ENCODE peak calls at places on chromosomes 12 and 14, in seven cellular contexts. O is cardiac fibroblast; I is astrocyte of the spinal cord; R is brain microvascular endothelial cell; D is fibroblast of pulmonary artery; M is upper lobe of right lung; H is CD8-positive, alpha-beta T cell. A is an unnamed sample.

GRCh38 chr12:6821674-6822433 is at the start of gene GPR162:
- DNase-seq in O (peak), I (peak), R (peak), D (peak), M (no peak), H (no peak), A (peak)

GRCh38 chr12:120229071-120229582 is 28.2 kb upstream of the RPLP0 start:
- DNase-seq in O (no peak), I (no peak), R (no peak), D (no peak), M (no peak), H (no peak), A (no peak)

GRCh38 chr12:124109760-124110159 is 136.7 kb downstream of the ZNF664 start:
- DNase-seq in O (peak), I (no peak), R (peak), D (peak), M (no peak), H (no peak), A (peak)

GRCh38 chr12:48859607-48860006 is 6.1 kb downstream of the RND1 start:
- DNase-seq in O (no peak), I (no peak), R (no peak), D (no peak), M (no peak), H (no peak), A (no peak)

GRCh38 chr12:11508699-11509098 is 113.3 kb upstream of the PRB2 start:
- DNase-seq in O (no peak), I (peak), R (peak), D (peak), M (no peak), H (no peak), A (peak)

GRCh38 chr12:24049101-24049500 is 99.6 kb upstream of the SOX5 start:
- DNase-seq in O (no peak), I (no peak), R (no peak), D (no peak), M (no peak), H (no peak), A (no peak)

GRCh38 chr14:33460119-33460518 is 490.8 kb downstream of the EGLN3 start:
- DNase-seq in O (peak), I (no peak), R (no peak), D (peak), M (no peak), H (no peak), A (no peak)

GRCh38 chr12:51449569-51450246 is 25.1 kb downstream of the SLC4A8 start:
- DNase-seq in O (no peak), I (no peak), R (no peak), D (no peak), M (no peak), H (no peak), A (peak)

GRCh38 chr12:18171571-18171970 is 81.6 kb upstream of the RERGL start:
- DNase-seq in O (no peak), I (peak), R (peak), D (peak), M (no peak), H (no peak), A (peak)

GRCh38 chr12:31274520-31275300 is 51.2 kb downstream of the SINHCAF start:
- DNase-seq in O (peak), I (no peak), R (no peak), D (peak), M (no peak), H (no peak), A (peak)

GRCh38 chr14:100439781-100440180 is 116.6 kb downstream of the SLC25A47 start:
- DNase-seq in O (peak), I (peak), R (no peak), D (peak), M (no peak), H (no peak), A (peak)

GRCh38 chr12:132167610-132168310 is 23.5 kb downstream of the NOC4L start:
- DNase-seq in O (no peak), I (no peak), R (no peak), D (no peak), M (peak), H (no peak), A (no peak)

GRCh38 chr12:63916561-63917476 is 72.3 kb downstream of the SRGAP1 start:
- DNase-seq in O (peak), I (peak), R (peak), D (peak), M (no peak), H (no peak), A (peak)

GRCh38 chr14:51079489-51079888 is 15.4 kb downstream of the TRIM9 start:
- DNase-seq in O (no peak), I (no peak), R (no peak), D (no peak), M (no peak), H (no peak), A (peak)

GRCh38 chr12:2845280-2845679 is 10.4 kb upstream of the NRIP2 start:
- DNase-seq in O (peak), I (peak), R (peak), D (peak), M (no peak), H (no peak), A (peak)

GRCh38 chr12:124390442-124391116 is 95.7 kb downstream of the RFLNA start:
- DNase-seq in O (peak), I (peak), R (peak), D (peak), M (peak), H (no peak), A (peak)

GRCh38 chr12:3683670-3684069 is 69.2 kb downstream of the CRACR2A start:
- DNase-seq in O (peak), I (peak), R (peak), D (peak), M (no peak), H (no peak), A (peak)

GRCh38 chr12:50527086-50527726 is 22.4 kb downstream of the DIP2B start:
- DNase-seq in O (no peak), I (no peak), R (no peak), D (no peak), M (no peak), H (no peak), A (no peak)

GRCh38 chr14:37034410-37035285 is 137.8 kb downstream of the SLC25A21 start:
- DNase-seq in O (no peak), I (peak), R (no peak), D (peak), M (no peak), H (no peak), A (peak)

GRCh38 chr14:53520529-53520928 is 367.4 kb upstream of the DDHD1 start:
- DNase-seq in O (no peak), I (no peak), R (no peak), D (no peak), M (no peak), H (no peak), A (no peak)

GRCh38 chr14:41662780-41663477 is 56.3 kb downstream of the LRFN5 start:
- DNase-seq in O (no peak), I (no peak), R (no peak), D (no peak), M (no peak), H (no peak), A (no peak)

GRCh38 chr12:117466677-117467362 is 105.4 kb upstream of the NOS1 start:
- DNase-seq in O (no peak), I (no peak), R (no peak), D (no peak), M (no peak), H (no peak), A (no peak)

GRCh38 chr14:106508216-106508615 is 981.8 kb downstream of the TMEM121 start:
- DNase-seq in O (no peak), I (no peak), R (no peak), D (no peak), M (no peak), H (no peak), A (no peak)

GRCh38 chr12:76241371-76241770 is 106.8 kb downstream of the BBS10 start:
- DNase-seq in O (no peak), I (no peak), R (no peak), D (no peak), M (no peak), H (no peak), A (no peak)

GRCh38 chr14:42229976-42230375 is 623.3 kb downstream of the LRFN5 start:
- DNase-seq in O (no peak), I (no peak), R (no peak), D (no peak), M (no peak), H (no peak), A (no peak)

GRCh38 chr14:44162197-44162596 is 344.9 kb downstream of the FSCB start:
- DNase-seq in O (no peak), I (no peak), R (no peak), D (no peak), M (no peak), H (no peak), A (no peak)

GRCh38 chr12:203462-204260 is 10.3 kb downstream of the SLC6A12 start:
- DNase-seq in O (peak), I (no peak), R (no peak), D (no peak), M (no peak), H (no peak), A (no peak)

GRCh38 chr12:78403681-78404080 is 460.9 kb upstream of the SYT1 start:
- DNase-seq in O (peak), I (peak), R (peak), D (peak), M (no peak), H (no peak), A (peak)

GRCh38 chr12:54007538-54008259 is 1.1 kb upstream of the HOXC8 start:
- DNase-seq in O (no peak), I (no peak), R (no peak), D (no peak), M (no peak), H (no peak), A (no peak)

GRCh38 chr12:65566776-65567175 is 257.5 kb upstream of the HMGA2 start:
- DNase-seq in O (peak), I (peak), R (no peak), D (peak), M (no peak), H (no peak), A (no peak)

GRCh38 chr14:74019743-74020142 is 594 bp downstream of the BBOF1 start:
- DNase-seq in O (peak), I (peak), R (peak), D (peak), M (no peak), H (no peak), A (peak)

GRCh38 chr12:24852420-24852819 is 96.5 kb downstream of the BCAT1 start:
- DNase-seq in O (peak), I (peak), R (no peak), D (peak), M (no peak), H (no peak), A (no peak)

GRCh38 chr14:22071001-22071400 is 397.4 kb upstream of the OR4E1 start:
- DNase-seq in O (no peak), I (no peak), R (no peak), D (no peak), M (no peak), H (peak), A (no peak)

GRCh38 chr12:31265722-31266121 is 60.2 kb downstream of the SINHCAF start:
- DNase-seq in O (no peak), I (no peak), R (no peak), D (no peak), M (no peak), H (no peak), A (no peak)

GRCh38 chr12:54786081-54786480 is 68.2 kb upstream of the MUCL1 start:
- DNase-seq in O (no peak), I (no peak), R (no peak), D (no peak), M (no peak), H (no peak), A (no peak)

GRCh38 chr12:3489057-3489456 is 1.9 kb upstream of the PRMT8 start:
- DNase-seq in O (peak), I (peak), R (peak), D (peak), M (no peak), H (no peak), A (peak)

GRCh38 chr12:21656931-21657335 is 709 bp downstream of the LDHB start:
- DNase-seq in O (peak), I (peak), R (peak), D (peak), M (peak), H (no peak), A (peak)

GRCh38 chr14:68363841-68364711 is 428.8 kb downstream of the ZFP36L1 start:
- DNase-seq in O (peak), I (peak), R (peak), D (peak), M (peak), H (no peak), A (no peak)

GRCh38 chr14:68365228-68365627 is 427.6 kb downstream of the ZFP36L1 start:
- DNase-seq in O (peak), I (peak), R (peak), D (peak), M (no peak), H (no peak), A (peak)

GRCh38 chr14:68364823-68365222 is 428.0 kb downstream of the ZFP36L1 start:
- DNase-seq in O (peak), I (no peak), R (no peak), D (peak), M (no peak), H (no peak), A (no peak)

GRCh38 chr14:68362841-68363240 is 430.0 kb downstream of the ZFP36L1 start:
- DNase-seq in O (no peak), I (no peak), R (no peak), D (no peak), M (no peak), H (no peak), A (no peak)

DNA sequence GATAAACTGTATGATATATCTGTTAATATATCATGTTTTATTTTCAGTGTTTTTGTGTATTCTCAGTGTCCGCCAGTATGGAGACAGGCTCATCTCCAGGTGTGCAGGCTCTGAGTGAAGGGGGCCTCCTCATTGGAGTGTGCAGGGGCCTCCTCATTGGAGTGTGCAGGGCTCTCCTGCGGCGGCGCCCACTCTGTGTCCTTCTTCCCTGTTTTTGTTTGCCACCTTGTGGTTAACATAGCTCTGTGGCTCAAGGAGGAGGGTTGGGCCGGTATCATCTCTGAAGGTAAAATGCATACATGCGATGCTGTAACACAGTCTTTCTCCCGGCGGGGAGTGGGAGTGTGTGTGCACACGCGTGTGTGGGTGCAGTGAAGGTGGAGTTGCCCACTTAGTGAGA is 429.5 kb downstream of the ZFP36L1 start:
- DNase-seq in O (no peak), I (no peak), R (no peak), D (no peak), M (no peak), H (no peak), A (no peak)
- TF ChIP-seq CTCF in O (no peak), I (no peak), R (peak), D (no peak), M (no peak), H (no peak), A (no peak)

GRCh38 chr12:8031872-8032241 is 659 bp upstream of the FOXJ2 start:
- DNase-seq in O (peak), I (no peak), R (no peak), D (peak), M (no peak), H (no peak), A (peak)
- H3K4me3 ChIP-seq in O (peak), I (peak), R (peak), D (peak), M (peak), H (peak), A (peak)

GRCh38 chr12:81245918-81246611 is 168.2 kb downstream of the ACSS3 start:
- DNase-seq in O (no peak), I (peak), R (no peak), D (no peak), M (no peak), H (no peak), A (no peak)

DNA sequence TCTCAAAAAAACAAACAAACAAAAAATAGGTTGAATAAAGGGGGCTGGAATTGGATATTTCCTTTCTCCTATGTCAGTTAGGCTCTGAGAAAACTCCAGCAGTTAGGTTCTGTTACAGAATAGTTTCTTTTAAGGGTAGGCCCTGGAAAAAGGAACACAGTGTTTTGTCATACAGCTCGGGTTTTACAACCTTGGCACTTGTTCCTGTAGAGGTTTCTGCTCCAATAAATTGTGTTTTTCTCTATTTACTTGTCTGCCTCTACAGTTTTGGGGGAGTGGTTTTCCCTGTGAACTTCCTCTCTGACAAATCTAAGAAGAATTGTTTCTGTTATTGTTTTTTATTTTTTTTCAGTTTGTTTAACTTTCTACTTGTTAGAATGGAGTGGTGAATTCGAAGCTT is 167.6 kb downstream of the ACSS3 start:
- DNase-seq in O (no peak), I (no peak), R (no peak), D (no peak), M (no peak), H (no peak), A (peak)
- TF ChIP-seq CTCF in O (no peak), I (no peak), R (no peak), D (no peak), M (no peak), H (no peak), A (no peak)

GRCh38 chr14:82855912-82856381 is 1322.3 kb upstream of the SEL1L start:
- DNase-seq in O (peak), I (peak), R (no peak), D (peak), M (no peak), H (no peak), A (peak)

DNA sequence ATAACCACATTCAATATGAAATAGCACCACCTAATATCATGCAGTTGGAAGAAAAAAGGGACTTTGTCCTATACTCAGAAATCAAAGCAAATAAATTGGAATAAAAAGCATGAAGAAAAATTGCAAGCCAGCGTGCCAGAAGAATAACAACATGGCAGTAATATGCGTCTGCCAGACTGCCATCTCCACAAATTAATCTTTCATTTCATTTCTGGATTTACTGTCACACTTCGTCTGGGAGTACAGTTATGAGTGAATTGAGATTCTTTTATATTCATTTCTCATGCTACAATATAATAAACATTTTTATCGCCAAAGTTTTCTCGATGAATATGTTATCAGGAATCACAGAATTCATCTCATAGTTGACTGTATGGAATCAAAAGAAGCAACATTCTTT is 1327.7 kb upstream of the SEL1L start:
- DNase-seq in O (no peak), I (no peak), R (no peak), D (no peak), M (no peak), H (no peak), A (no peak)
- H3K4me3 ChIP-seq in O (no peak), I (no peak), R (no peak), D (no peak), M (no peak), H (no peak), A (no peak)

GRCh38 chr12:69170293-69170692 is 69.1 kb upstream of the CPSF6 start:
- DNase-seq in O (no peak), I (no peak), R (no peak), D (no peak), M (no peak), H (no peak), A (no peak)

GRCh38 chr12:69173358-69173757 is 66.0 kb upstream of the CPSF6 start:
- DNase-seq in O (no peak), I (no peak), R (no peak), D (no peak), M (no peak), H (no peak), A (no peak)

GRCh38 chr12:69167648-69168165 is 71.7 kb upstream of the CPSF6 start:
- DNase-seq in O (no peak), I (no peak), R (no peak), D (no peak), M (no peak), H (no peak), A (no peak)

GRCh38 chr12:69171881-69172280 is 67.5 kb upstream of the CPSF6 start:
- DNase-seq in O (no peak), I (no peak), R (no peak), D (no peak), M (no peak), H (no peak), A (no peak)

DNA sequence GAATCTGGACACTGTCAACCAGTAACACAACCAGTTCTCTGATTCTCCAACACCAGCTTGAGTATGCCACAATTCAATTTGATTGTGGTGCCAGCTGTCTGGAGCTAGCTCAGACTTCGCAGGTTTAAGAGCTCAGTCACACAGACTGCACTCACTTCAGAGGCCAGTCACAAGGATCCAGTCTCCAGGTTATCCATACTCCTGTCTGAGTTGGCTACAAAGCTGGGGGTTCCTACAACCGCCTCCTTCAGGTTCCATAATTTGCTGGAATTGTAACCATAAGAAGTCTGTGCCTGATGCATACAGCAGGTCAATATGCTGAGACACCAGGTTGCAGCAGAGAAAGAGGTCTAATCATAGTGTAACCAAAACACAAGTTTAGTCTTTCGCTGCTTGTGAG is 70.5 kb upstream of the CPSF6 start:
- DNase-seq in O (no peak), I (no peak), R (no peak), D (no peak), M (no peak), H (no peak), A (no peak)
- TF ChIP-seq CTCF in O (no peak), I (no peak), R (no peak), D (no peak), M (no peak), H (no peak), A (no peak)

GRCh38 chr12:93674386-93674785 is 2.8 kb upstream of the CRADD start:
- DNase-seq in O (no peak), I (no peak), R (no peak), D (no peak), M (no peak), H (no peak), A (no peak)

GRCh38 chr12:93679308-93679933 is 2.2 kb downstream of the CRADD start:
- DNase-seq in O (no peak), I (no peak), R (no peak), D (no peak), M (no peak), H (no peak), A (no peak)

GRCh38 chr12:93677195-93678064 is at the start of gene CRADD:
- DNase-seq in O (peak), I (peak), R (peak), D (peak), M (peak), H (peak), A (peak)

GRCh38 chr12:93678779-93679178 is 1.6 kb downstream of the CRADD start:
- DNase-seq in O (no peak), I (no peak), R (no peak), D (no peak), M (no peak), H (no peak), A (no peak)

GRCh38 chr12:93676408-93677194 is 574 bp upstream of the CRADD start:
- DNase-seq in O (no peak), I (no peak), R (no peak), D (no peak), M (no peak), H (no peak), A (no peak)
- H3K4me3 ChIP-seq in O (peak), I (peak), R (peak), D (peak), M (peak), H (peak), A (peak)

DNA sequence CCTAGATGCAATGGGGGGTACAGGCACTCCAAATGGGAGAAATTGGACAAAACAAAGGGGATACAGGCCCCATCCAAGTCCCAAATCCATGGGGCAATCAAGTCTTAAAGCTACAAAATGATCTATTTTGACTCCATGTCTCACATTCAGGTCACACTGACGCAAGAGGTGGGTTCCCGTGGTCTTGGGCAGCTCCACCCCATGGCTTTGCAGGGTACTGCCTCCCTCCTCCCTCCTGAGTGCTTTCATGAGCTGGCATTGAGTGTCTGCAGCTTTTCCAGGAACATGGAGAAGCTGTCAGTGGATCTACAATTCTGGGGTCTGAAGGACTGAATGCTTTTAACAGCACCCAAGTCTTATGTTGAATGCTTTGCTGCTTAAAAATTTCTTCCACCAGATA is 274.5 kb upstream of the LRIG3 start:
- DNase-seq in O (no peak), I (no peak), R (no peak), D (no peak), M (no peak), H (no peak), A (no peak)
- TF ChIP-seq CTCF in O (no peak), I (no peak), R (peak), D (no peak), M (no peak), H (no peak), A (no peak)